ENCODE peak calls at places on chromosome 2, in nine cellular contexts. W is H9, K is transverse colon, G is keratinocyte, H is breast epithelium, E is SK-N-SH, R is thoracic aorta, A is AG04450, N is pancreas. X is an unnamed sample. For H3K27me3, the result is how much of the 10 kb centered on the place peaks cover.

GRCh38 chr2:217652761-217653160 is 350.0 kb downstream of the TNS1 start:
- DNase-seq in H (no peak), E (no peak), G (no peak), W (no peak), A (no peak), N (no peak), R (no peak), K (no peak), X (no peak)

GRCh38 chr2:112141623-112142001 is 3.4 kb downstream of the FBLN7 start:
- DNase-seq in E (no peak), R (no peak), H (no peak), K (no peak), A (no peak), W (no peak), G (no peak), N (no peak), X (no peak)

GRCh38 chr2:1715184-1716012 is 28.9 kb downstream of the PXDN start:
- DNase-seq in G (no peak), N (no peak), R (no peak), A (no peak), K (no peak), E (peak), H (no peak), W (no peak), X (no peak)

GRCh38 chr2:157838442-157839161 is 37.5 kb downstream of the ACVR1 start:
- DNase-seq in G (no peak), H (no peak), W (no peak), E (peak), N (no peak), K (peak), R (peak), A (peak), X (peak)

GRCh38 chr2:7667260-7667757 is 750.1 kb downstream of the RNF144A start:
- DNase-seq in R (no peak), E (no peak), W (no peak), A (no peak), G (no peak), N (no peak), K (no peak), H (no peak), X (no peak)

GRCh38 chr2:118241128-118241527 is 152.9 kb downstream of the INSIG2 start:
- DNase-seq in G (no peak), W (no peak), K (no peak), H (no peak), E (no peak), N (no peak), A (no peak), R (no peak), X (no peak)

GRCh38 chr2:215917953-215918620 is 95.3 kb downstream of the MREG start:
- DNase-seq in G (no peak), E (no peak), H (no peak), N (no peak), K (no peak), A (no peak), R (no peak), W (no peak), X (peak)

GRCh38 chr2:148906136-148906535 is 31.1 kb downstream of the KIF5C start:
- DNase-seq in K (no peak), R (no peak), W (no peak), A (no peak), N (no peak), E (no peak), G (no peak), H (no peak), X (no peak)

GRCh38 chr2:6556755-6557154 is 309.0 kb downstream of the CMPK2 start:
- DNase-seq in E (no peak), R (no peak), A (peak), N (no peak), K (no peak), W (no peak), H (no peak), G (no peak), X (peak)

GRCh38 chr2:1790473-1790872 is 46.2 kb upstream of the PXDN start:
- DNase-seq in G (no peak), W (no peak), K (no peak), A (no peak), H (no peak), N (no peak), E (no peak), R (no peak), X (no peak)

GRCh38 chr2:150853258-150853657 is 365.8 kb upstream of the RND3 start:
- DNase-seq in W (no peak), G (no peak), R (no peak), A (no peak), H (no peak), E (no peak), K (no peak), N (no peak), X (no peak)

DNA sequence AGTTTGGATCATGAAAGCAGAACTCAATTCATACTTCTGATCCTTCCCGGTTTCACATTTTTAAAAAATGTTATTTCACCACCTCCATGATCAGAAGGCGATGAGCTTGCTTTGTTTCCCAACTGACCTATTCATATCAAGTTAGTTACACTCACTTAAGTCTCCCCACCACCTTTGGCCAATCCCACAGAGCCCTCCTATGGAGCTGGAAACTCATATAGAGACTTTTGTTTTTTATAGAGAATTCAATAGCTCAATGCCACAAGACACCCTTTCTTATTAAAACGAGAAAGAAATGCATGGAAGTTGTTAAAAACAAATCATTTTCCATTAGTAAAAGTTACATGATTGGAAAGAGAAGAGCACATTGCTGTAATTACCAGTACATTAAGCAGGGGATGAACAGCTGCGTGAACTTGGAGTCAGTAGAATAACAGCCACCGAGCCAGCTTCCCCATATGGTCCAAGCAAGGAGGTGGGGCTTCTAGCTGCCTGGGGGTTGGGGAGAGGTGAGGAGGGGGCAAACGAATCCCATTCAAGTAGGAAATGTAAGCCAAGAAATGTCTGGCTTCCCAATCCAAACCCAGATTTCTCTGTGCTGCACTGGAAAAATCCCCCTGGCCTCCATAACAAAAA is 614.6 kb downstream of the IRS1 start:
- DNase-seq in R (no peak), G (no peak), H (no peak), N (no peak), K (no peak), W (no peak), A (peak), E (no peak), X (no peak)
- H3K27ac ChIP-seq in R (no peak), G (peak), H (peak), N (no peak), K (peak), W (no peak), A (peak), E (peak), X (peak)

GRCh38 chr2:61911510-61911909 is 6.0 kb downstream of the COMMD1 start:
- DNase-seq in W (no peak), K (no peak), N (no peak), E (no peak), G (no peak), A (no peak), H (no peak), R (no peak), X (peak)
- TF ChIP-seq CTCF in W (peak), K (no peak), N (no peak), E (peak), G (peak), A (peak), H (no peak), R (no peak), X (peak)

GRCh38 chr2:26852405-26853348 is 4.7 kb downstream of the DPYSL5 start:
- DNase-seq in W (no peak), H (no peak), E (peak), R (no peak), A (no peak), N (no peak), G (no peak), K (no peak), X (no peak)

GRCh38 chr2:26849056-26850001 is 1.4 kb downstream of the DPYSL5 start:
- DNase-seq in H (no peak), E (peak), N (peak), G (no peak), K (no peak), W (no peak), R (no peak), A (no peak), X (peak)

GRCh38 chr2:26850002-26850431 is 2.1 kb downstream of the DPYSL5 start:
- DNase-seq in G (no peak), H (no peak), R (no peak), E (no peak), N (no peak), W (no peak), A (no peak), K (no peak), X (peak)

GRCh38 chr2:26848336-26849055 is 564 bp downstream of the DPYSL5 start:
- DNase-seq in K (no peak), E (peak), H (no peak), N (peak), A (no peak), W (peak), R (no peak), G (no peak), X (peak)

DNA sequence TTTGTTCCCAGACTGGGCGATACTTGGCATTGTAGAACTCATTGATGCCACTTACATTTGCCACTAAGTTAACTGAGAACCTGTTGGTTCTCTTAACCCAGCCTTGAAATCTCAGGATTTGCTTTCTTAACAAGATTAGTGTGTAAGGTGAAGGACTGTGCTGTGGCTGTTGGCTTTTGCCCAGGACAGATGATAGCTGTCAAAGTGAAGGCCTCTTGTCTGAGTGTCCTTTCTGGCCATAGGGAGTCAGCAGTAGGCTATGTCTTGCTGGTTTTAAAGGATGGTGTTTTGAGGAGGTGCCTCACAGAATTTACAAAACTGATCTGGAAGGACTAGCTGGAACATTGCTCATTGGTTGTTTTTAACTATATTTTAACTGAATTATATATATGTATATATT is 2.6 kb downstream of the DPYSL5 start:
- DNase-seq in K (no peak), G (no peak), W (no peak), E (no peak), A (no peak), R (no peak), N (no peak), H (no peak), X (no peak)
- H3K27me3 ChIP-seq in K (half or more), G (half or more), W (under half), E (half or more), A (half or more), R (under half), N (under half), H (under half), X (half or more)

GRCh38 chr2:230586328-230586982 is 126.2 kb upstream of the CAB39 start:
- DNase-seq in A (peak), E (no peak), K (no peak), N (no peak), H (no peak), R (no peak), W (no peak), G (no peak), X (no peak)

GRCh38 chr2:230583593-230583992 is 129.0 kb upstream of the CAB39 start:
- DNase-seq in R (no peak), K (no peak), N (no peak), G (no peak), W (no peak), H (no peak), A (no peak), E (no peak), X (no peak)

GRCh38 chr2:230578106-230578505 is 134.5 kb upstream of the CAB39 start:
- DNase-seq in E (no peak), W (no peak), K (no peak), H (no peak), G (no peak), N (no peak), R (no peak), A (no peak), X (no peak)

GRCh38 chr2:230582851-230583283 is 129.8 kb upstream of the CAB39 start:
- DNase-seq in E (no peak), N (no peak), R (no peak), K (no peak), H (no peak), A (no peak), G (peak), W (no peak), X (no peak)
- H3K27ac ChIP-seq in E (no peak), N (no peak), R (no peak), K (no peak), H (no peak), A (no peak), G (no peak), W (no peak), X (no peak)

DNA sequence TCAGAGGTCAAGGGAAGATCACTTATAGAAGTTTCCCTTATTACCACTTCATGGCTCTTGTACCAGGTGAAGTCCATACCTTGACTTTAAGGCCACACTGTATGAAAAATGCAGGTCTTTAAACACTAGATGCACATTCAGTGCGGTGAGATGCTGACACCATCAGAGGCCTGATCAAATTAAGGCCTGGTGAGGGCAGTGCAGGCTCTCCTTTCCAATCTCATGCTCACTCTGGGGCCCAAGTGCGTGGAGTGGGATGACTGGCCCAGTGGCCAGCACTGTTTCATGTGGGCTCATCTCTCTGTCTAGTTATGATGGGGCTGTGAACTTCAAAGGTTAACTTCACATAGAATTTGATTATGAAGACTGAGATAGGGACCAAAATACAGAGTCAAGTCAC is 281.1 kb downstream of the SLC4A3 start:
- DNase-seq in E (no peak), H (no peak), W (no peak), N (no peak), K (no peak), G (no peak), R (no peak), A (no peak), X (peak)
- TF ChIP-seq CTCF in E (no peak), H (no peak), W (peak), N (no peak), K (no peak), G (peak), R (no peak), A (peak), X (peak)

GRCh38 chr2:206277503-206277902 is 3.0 kb downstream of the ZDBF2 start:
- DNase-seq in A (no peak), W (no peak), H (no peak), G (no peak), R (no peak), N (no peak), E (no peak), K (no peak), X (no peak)
- H3K27me3 ChIP-seq in A (under half), W (under half), H (under half), G (under half), R (under half), N (under half), E (under half), K (half or more), X (under half)

X was measured in endodermal cell.